ENCODE peak calls at places on chromosomes 1 and 21, in four cellular contexts. X is K562, F is HepG2, Z is GM12878. G is an unnamed sample.
A peak's percentile ranks its signal among the peaks of the same experiment; 100 is the strongest.

GRCh38 chr1:156652131-156652991 is 10.4 kb downstream of the BCAN start:
- DNase-seq in F (no peak), X (peak; percentile 39), Z (no peak), G (peak; percentile 84)

GRCh38 chr1:84370831-84371394 is 27.4 kb upstream of the DNASE2B start:
- DNase-seq in Z (no peak), X (no peak), F (no peak), G (no peak)

GRCh38 chr21:26423506-26423905 is 149.6 kb downstream of the CYYR1 start:
- DNase-seq in Z (no peak), F (no peak), X (no peak), G (no peak)

GRCh38 chr1:159429074-159429861 is 2.7 kb upstream of the OR10J4 start:
- DNase-seq in Z (no peak), X (no peak), F (no peak), G (no peak)

GRCh38 chr21:36477001-36477400 is 2.9 kb downstream of the CLDN14 start:
- DNase-seq in Z (no peak), F (no peak), X (no peak), G (no peak)

GRCh38 chr1:39733161-39733560 is 5.5 kb upstream of the PPIE start:
- DNase-seq in F (no peak), Z (no peak), X (no peak), G (no peak)

GRCh38 chr1:180851995-180852887 is 60.5 kb upstream of the KIAA1614 start:
- DNase-seq in Z (no peak), X (no peak), F (no peak), G (no peak)

GRCh38 chr1:165699577-165699976 is 1.2 kb upstream of the ALDH9A1 start:
- DNase-seq in Z (no peak), X (no peak), F (peak; percentile 59), G (no peak)

GRCh38 chr1:177830531-177830930 is 139.3 kb downstream of the SEC16B start:
- DNase-seq in F (no peak), X (no peak), Z (no peak), G (no peak)

GRCh38 chr1:1620433-1621139 is 5.3 kb downstream of the MIB2 start:
- DNase-seq in X (no peak), F (no peak), Z (no peak), G (no peak)

GRCh38 chr1:44645466-44646244 is 28.6 kb downstream of the TMEM53 start:
- DNase-seq in F (no peak), Z (no peak), X (no peak), G (no peak)

GRCh38 chr1:206896261-206896660 is 982 bp upstream of the IL24 start:
- DNase-seq in X (no peak), F (no peak), Z (no peak), G (no peak)

GRCh38 chr1:185701650-185702049 is 32.5 kb upstream of the HMCN1 start:
- DNase-seq in Z (no peak), X (no peak), F (no peak), G (no peak)

GRCh38 chr21:28615276-28615675 is 377.4 kb downstream of the LTN1 start:
- DNase-seq in X (no peak), Z (no peak), F (no peak), G (no peak)

GRCh38 chr1:66618390-66618789 is 84.4 kb downstream of the SGIP1 start:
- DNase-seq in F (no peak), X (no peak), Z (no peak), G (no peak)

GRCh38 chr21:41766051-41766882 is 585 bp downstream of the RIPK4 start:
- DNase-seq in F (no peak), X (no peak), Z (no peak), G (no peak)

GRCh38 chr1:8598060-8598724 is 219.2 kb downstream of the RERE start:
- DNase-seq in Z (no peak), F (peak; percentile 6), X (no peak), G (no peak)

GRCh38 chr1:66521736-66522365 is 12.1 kb upstream of the SGIP1 start:
- DNase-seq in Z (no peak), F (no peak), X (no peak), G (no peak)

GRCh38 chr1:46527474-46528296 is 23.8 kb downstream of the KNCN start:
- DNase-seq in F (peak; percentile 45), X (peak; percentile 87), Z (no peak), G (peak; percentile 91)

GRCh38 chr1:201359031-201359872 is 18.2 kb downstream of the TNNT2 start:
- DNase-seq in F (no peak), Z (no peak), X (no peak), G (no peak)

GRCh38 chr1:161044908-161045748 is 649 bp downstream of the USF1 start:
- DNase-seq in Z (peak; percentile 73), X (peak; percentile 73), F (peak; percentile 79), G (peak; percentile 52)

GRCh38 chr1:23904748-23905357 is 8.3 kb downstream of the CNR2 start:
- DNase-seq in F (no peak), X (no peak), Z (peak; percentile 84), G (no peak)

GRCh38 chr1:226846801-226847200 is 23.6 kb upstream of the PSEN2 start:
- DNase-seq in Z (no peak), X (no peak), F (no peak), G (no peak)

GRCh38 chr1:117952386-117952785 is 22.8 kb downstream of the WDR3 start:
- DNase-seq in X (no peak), F (no peak), Z (no peak), G (no peak)

GRCh38 chr1:18211764-18212163 is 104.2 kb downstream of the IGSF21 start:
- DNase-seq in F (no peak), X (no peak), Z (no peak), G (no peak)

DNA sequence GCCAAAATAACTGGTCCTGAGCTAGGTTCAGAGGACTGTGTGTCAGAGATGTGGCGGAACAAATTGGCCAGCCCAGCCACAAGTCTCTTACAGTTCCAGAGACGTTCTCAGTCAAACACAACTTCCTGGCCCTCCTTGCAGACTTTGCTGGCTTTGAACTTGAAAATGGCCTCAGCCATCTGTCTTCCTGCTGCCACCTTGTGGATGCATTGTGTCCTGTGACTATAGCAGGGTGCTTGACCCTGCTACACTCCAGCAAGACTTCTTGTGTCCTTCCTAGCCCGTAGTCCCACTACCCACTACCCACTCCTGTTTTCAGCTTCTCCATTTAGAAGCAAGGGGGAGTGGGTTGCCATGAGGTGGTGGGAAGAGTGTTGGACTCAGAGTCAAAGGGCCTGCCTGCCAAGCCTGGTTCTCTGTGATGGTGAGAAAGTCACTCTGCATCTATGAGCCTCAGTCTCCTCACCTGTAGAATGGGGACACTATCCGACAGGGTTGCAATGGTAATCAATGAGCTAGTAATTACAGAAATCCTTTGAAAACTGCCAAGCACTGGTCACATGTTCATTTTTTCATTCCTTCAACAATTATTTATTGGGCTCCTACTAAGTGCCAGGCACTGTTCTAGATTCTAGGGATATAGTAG is 109.9 kb downstream of the IGSF21 start:
- DNase-seq in F (peak; percentile 33), Z (no peak), X (peak; percentile 57), G (peak; percentile 65)
- TF ChIP-seq CTCF in F (peak; percentile 60), Z (peak; percentile 55), X (peak; percentile 65), G (no peak)

GRCh38 chr1:7575041-7575400 is 196.1 kb upstream of the VAMP3 start:
- DNase-seq in F (no peak), X (no peak), Z (no peak), G (no peak)

GRCh38 chr1:7576946-7577657 is 194.0 kb upstream of the VAMP3 start:
- DNase-seq in Z (no peak), X (peak; percentile 55), F (no peak), G (peak; percentile 40)

GRCh38 chr1:7573481-7573880 is 197.6 kb upstream of the VAMP3 start:
- DNase-seq in Z (no peak), F (no peak), X (no peak), G (no peak)

GRCh38 chr1:7572654-7573152 is 198.4 kb upstream of the VAMP3 start:
- DNase-seq in F (no peak), X (peak; percentile 36), Z (no peak), G (no peak)

DNA sequence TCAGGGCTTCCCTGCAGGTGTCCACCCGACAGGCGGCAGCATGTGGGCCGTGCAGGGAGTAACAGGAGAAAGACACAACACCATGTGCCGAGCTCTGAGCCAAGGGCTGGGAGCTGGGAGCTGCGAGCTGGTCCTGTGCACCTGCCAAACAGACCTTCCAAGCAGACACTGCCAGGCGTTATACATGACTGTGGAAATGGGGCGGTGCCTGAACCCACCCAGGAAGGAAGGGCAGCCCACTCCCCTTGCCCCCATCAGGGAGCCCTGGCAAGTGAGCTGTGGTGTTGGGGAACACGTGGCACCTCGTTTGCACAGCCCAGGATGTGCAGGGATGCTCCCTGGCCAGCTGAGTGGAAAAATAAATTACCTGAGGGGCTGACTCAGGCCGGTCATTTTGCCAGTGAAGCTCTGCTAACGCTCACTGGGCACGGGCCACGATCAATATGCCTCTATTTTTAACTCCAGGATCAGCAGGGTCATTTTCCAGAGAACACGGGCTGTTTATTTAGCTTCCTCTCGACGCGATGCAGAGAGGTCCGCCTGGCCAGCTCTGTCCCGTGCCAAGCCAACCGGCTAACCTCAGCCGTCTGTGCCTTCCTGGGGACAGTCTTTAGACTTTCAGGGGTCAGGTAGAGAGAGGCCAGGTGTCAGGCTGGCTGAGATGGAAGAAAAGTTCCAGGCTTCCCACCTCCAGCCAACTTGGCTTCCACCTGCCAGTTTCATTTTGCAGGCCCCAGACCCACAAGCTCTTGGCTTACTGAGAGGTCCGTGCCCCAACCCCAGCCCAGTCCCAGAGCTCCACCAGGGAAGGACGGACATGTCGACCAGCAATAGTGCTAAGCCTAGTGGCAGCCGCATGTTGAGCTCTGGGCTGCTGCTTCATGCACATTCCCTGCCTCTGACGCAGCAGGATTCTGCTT is 196.7 kb upstream of the VAMP3 start:
- DNase-seq in F (no peak), Z (no peak), X (no peak), G (no peak)
- TF ChIP-seq ETV6 in F (no peak), Z (no peak), X (no peak), G (no peak)

DNA sequence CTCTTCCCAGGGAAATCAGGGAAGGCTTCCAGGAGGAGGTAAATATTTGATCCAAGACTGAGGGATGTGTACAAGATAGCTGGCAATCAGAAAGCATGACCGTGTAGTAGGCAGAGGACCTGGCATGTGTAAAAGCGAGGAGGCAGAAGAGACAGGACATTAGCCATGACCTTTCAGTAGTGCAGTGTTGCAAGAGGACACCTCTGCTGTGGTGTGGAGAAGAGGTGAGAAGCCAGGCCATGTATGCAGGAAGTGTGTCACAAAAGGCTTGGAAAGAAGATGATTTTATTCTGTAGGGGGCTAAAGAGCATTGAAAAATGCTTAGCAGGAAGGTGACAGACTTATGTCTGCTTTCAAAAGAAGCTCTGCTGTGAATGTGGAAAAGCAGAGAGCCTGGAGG is 381.0 kb downstream of the ZP4 start:
- DNase-seq in F (no peak), X (no peak), Z (no peak), G (no peak)
- TF ChIP-seq CTCF in F (no peak), X (no peak), Z (no peak), G (no peak)

DNA sequence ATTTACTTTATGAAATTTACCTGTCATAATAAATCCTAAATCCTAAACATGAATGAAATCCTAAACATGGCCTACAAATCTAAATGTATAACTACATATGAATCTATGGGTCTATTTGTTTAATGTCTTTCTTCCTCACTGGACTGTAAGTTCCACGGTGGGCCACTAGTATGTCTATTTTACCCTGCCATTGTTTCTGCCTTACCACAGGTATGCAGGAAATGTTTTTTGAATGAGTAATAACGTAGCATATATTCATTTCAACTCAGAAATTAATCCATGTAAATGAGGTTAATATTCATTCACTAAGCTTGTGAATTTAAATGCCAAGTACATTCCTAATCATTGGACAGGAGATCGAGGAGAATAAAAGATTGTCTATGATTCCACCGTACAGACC is 35.3 kb downstream of the B3GALNT2 start:
- DNase-seq in F (peak; percentile 9), Z (no peak), X (no peak), G (no peak)
- TF ChIP-seq ETV6 in F (no peak), Z (no peak), X (no peak), G (no peak)

G was measured in WTC11.